ENCODE peak calls at places on chromosome 5, in eight cellular contexts. H is erythroblast, B is GM12891, S is upper lobe of left lung, F is esophagus squamous epithelium, E is tibial nerve, D is right lobe of liver, L is H1. Z is an unnamed sample.

GRCh38 chr5:127572930-127573329 is 55.5 kb downstream of the PRRC1 start:
- DNase-seq in E (no peak), B (no peak), H (no peak), S (no peak), D (no peak), F (no peak), L (no peak), Z (no peak)

GRCh38 chr5:113749334-113749733 is 235.8 kb downstream of the YTHDC2 start:
- DNase-seq in D (no peak), S (no peak), L (no peak), E (no peak), B (no peak), H (no peak), F (no peak), Z (no peak)

GRCh38 chr5:80134879-80135278 is 99.7 kb downstream of the THBS4 start:
- DNase-seq in D (no peak), H (no peak), B (no peak), F (no peak), L (no peak), E (no peak), S (no peak), Z (no peak)

GRCh38 chr5:154418344-154418820 is 27.4 kb upstream of the SAP30L start:
- DNase-seq in L (no peak), B (no peak), F (no peak), D (no peak), H (no peak), E (no peak), S (no peak), Z (no peak)

GRCh38 chr5:93581738-93582414 is 857 bp upstream of the NR2F1-AS1 start:
- DNase-seq in B (no peak), D (no peak), H (peak), L (no peak), E (no peak), F (no peak), S (no peak), Z (no peak)

GRCh38 chr5:10279925-10280720 is 27.6 kb downstream of the CMBL start:
- DNase-seq in B (no peak), L (no peak), S (no peak), H (no peak), D (no peak), F (no peak), E (no peak), Z (no peak)

GRCh38 chr5:1212271-1212670 is 10.9 kb downstream of the SLC6A19 start:
- DNase-seq in E (no peak), S (peak), D (no peak), H (no peak), F (no peak), B (no peak), L (no peak), Z (no peak)

GRCh38 chr5:147317978-147318684 is 83.3 kb downstream of the STK32A start:
- DNase-seq in L (no peak), E (no peak), S (no peak), B (no peak), H (no peak), D (no peak), F (no peak), Z (no peak)

GRCh38 chr5:138000102-138000723 is 32.7 kb downstream of the FAM13B start:
- DNase-seq in D (no peak), E (no peak), F (no peak), S (no peak), L (no peak), B (no peak), H (peak), Z (peak)

GRCh38 chr5:163357636-163358035 is 79.8 kb upstream of the CCNG1 start:
- DNase-seq in E (no peak), B (no peak), S (no peak), D (no peak), L (no peak), H (no peak), F (no peak), Z (no peak)

GRCh38 chr5:61640631-61641030 is 308.6 kb downstream of the ZSWIM6 start:
- DNase-seq in B (no peak), S (no peak), L (no peak), E (no peak), H (no peak), D (no peak), F (no peak), Z (no peak)

GRCh38 chr5:163459465-163459887 is 426 bp downstream of the NUDCD2 start:
- DNase-seq in F (no peak), E (no peak), B (no peak), S (no peak), H (no peak), D (no peak), L (no peak), Z (no peak)

GRCh38 chr5:8458038-8458383 is 589.1 kb downstream of the MTRR start:
- DNase-seq in F (no peak), D (no peak), B (no peak), E (no peak), H (peak), S (no peak), L (no peak), Z (no peak)

GRCh38 chr5:57750891-57751290 is 268.3 kb upstream of the ACTBL2 start:
- DNase-seq in D (no peak), F (no peak), L (no peak), H (no peak), S (peak), B (no peak), E (no peak), Z (no peak)

GRCh38 chr5:8861764-8862163 is 684.1 kb downstream of the SEMA5A start:
- DNase-seq in H (no peak), F (no peak), S (no peak), E (no peak), L (no peak), D (no peak), B (no peak), Z (no peak)

GRCh38 chr5:116585227-116585626 is 10.6 kb upstream of the SEMA6A start:
- DNase-seq in F (no peak), L (no peak), E (no peak), B (no peak), S (no peak), H (no peak), D (no peak), Z (no peak)

GRCh38 chr5:41921166-41921565 is 3.9 kb upstream of the FBXO4 start:
- DNase-seq in B (no peak), L (no peak), H (no peak), F (no peak), S (no peak), E (no peak), D (no peak), Z (no peak)

GRCh38 chr5:96084874-96085545 is 123.4 kb upstream of the ELL2 start:
- DNase-seq in S (no peak), F (no peak), L (no peak), D (no peak), E (no peak), B (no peak), H (no peak), Z (no peak)

GRCh38 chr5:131640043-131640856 is 5.2 kb upstream of the RAPGEF6 start:
- DNase-seq in L (no peak), H (peak), S (no peak), F (no peak), B (no peak), D (no peak), E (no peak), Z (no peak)

GRCh38 chr5:84290161-84290560 is 94.5 kb downstream of the EDIL3 start:
- DNase-seq in E (no peak), L (no peak), F (no peak), H (no peak), B (no peak), S (no peak), D (no peak), Z (no peak)

GRCh38 chr5:143200781-143201398 is 202.6 kb downstream of the NR3C1 start:
- DNase-seq in S (no peak), D (peak), L (no peak), B (no peak), E (no peak), H (peak), F (no peak), Z (peak)

GRCh38 chr5:150499437-150499956 is 8.4 kb upstream of the NDST1 start:
- DNase-seq in D (no peak), S (no peak), H (peak), F (no peak), B (no peak), E (no peak), L (no peak), Z (no peak)

GRCh38 chr5:60883229-60883628 is 39.2 kb upstream of the ELOVL7 start:
- DNase-seq in S (no peak), D (no peak), B (no peak), E (no peak), L (no peak), H (peak), F (no peak), Z (no peak)

GRCh38 chr5:143428738-143429420 is 25.4 kb upstream of the NR3C1 start:
- DNase-seq in F (no peak), H (no peak), D (no peak), E (no peak), L (no peak), S (no peak), B (no peak), Z (no peak)

GRCh38 chr5:13957032-13957645 is 12.7 kb upstream of the DNAH5 start:
- DNase-seq in S (no peak), B (no peak), F (no peak), D (no peak), L (no peak), E (no peak), H (peak), Z (no peak)

GRCh38 chr5:158471179-158471924 is 612.4 kb upstream of the CLINT1 start:
- DNase-seq in F (no peak), H (no peak), D (peak), B (no peak), L (no peak), S (no peak), E (no peak), Z (no peak)

GRCh38 chr5:107604990-107605389 is 65.7 kb downstream of the EFNA5 start:
- DNase-seq in S (no peak), D (no peak), L (no peak), E (no peak), B (no peak), H (no peak), F (no peak), Z (no peak)

GRCh38 chr5:9852686-9853085 is 222.5 kb upstream of the TAS2R1 start:
- DNase-seq in S (no peak), D (no peak), B (no peak), L (no peak), F (no peak), E (no peak), H (no peak), Z (no peak)

GRCh38 chr5:142527234-142527633 is 158.7 kb downstream of the FGF1 start:
- DNase-seq in D (no peak), H (no peak), E (no peak), S (no peak), L (no peak), F (no peak), B (no peak), Z (no peak)

GRCh38 chr5:95975703-95976102 is 14.1 kb upstream of the ELL2 start:
- DNase-seq in F (no peak), E (no peak), H (peak), B (no peak), L (no peak), D (no peak), S (no peak), Z (no peak)

GRCh38 chr5:134004626-134005414 is at the start of gene VDAC1:
- DNase-seq in F (no peak), S (peak), E (peak), L (no peak), H (peak), B (peak), D (peak), Z (peak)
- TF ChIP-seq POLR2A in F (no peak), S (peak), E (peak), L (peak), H (peak), B (no peak), D (peak), Z (no peak)

DNA sequence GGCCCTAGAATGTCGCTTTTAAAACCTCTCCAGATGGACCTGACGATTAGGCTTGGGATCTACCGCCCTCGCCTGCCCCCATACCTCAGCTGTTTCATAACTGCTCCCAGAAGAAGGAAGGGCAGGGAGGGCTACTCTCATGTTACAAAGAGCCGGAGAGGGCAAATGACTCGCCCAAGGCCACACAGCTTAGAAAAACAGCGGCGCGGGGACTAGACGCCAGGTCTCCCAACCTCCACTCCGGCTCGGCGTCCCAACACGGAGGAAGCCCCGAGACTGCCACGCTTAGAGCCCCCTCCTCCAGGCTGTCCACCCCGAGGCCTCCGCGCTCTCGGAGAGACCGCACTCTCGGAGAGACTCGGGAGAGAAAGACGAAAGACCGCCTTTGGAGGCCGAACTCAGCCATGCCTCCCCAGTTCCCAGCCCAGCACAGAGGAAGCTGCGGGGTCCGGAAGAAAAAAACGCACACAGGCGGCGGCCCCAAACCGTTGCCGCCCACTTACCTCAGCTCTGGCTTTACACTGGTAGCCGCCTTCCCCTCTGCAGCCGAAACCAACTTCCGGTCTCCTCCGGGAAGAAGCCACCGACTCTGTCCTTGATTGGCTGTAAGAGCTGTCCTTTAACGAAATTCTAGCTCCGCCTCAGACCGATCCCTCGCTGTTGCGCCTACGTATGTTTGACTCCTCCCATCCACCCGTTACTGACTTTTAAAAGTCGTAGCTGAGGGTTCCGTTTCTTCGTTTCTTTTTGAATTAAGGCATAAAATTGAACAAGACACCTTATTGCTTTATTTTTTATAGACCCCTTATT is at the start of gene MED7:
- DNase-seq in F (peak), L (peak), E (peak), B (peak), D (peak), S (peak), H (peak), Z (peak)
- TF ChIP-seq POLR2A in F (no peak), L (peak), E (peak), B (peak), D (peak), S (peak), H (peak), Z (peak)

GRCh38 chr5:175872287-175873089 is 1.1 kb downstream of the CPLX2 start:
- DNase-seq in S (peak), D (peak), B (no peak), L (no peak), H (no peak), E (no peak), F (no peak), Z (no peak)
- TF ChIP-seq POLR2A in S (no peak), D (no peak), B (no peak), L (no peak), H (no peak), E (no peak), F (no peak), Z (no peak)

DNA sequence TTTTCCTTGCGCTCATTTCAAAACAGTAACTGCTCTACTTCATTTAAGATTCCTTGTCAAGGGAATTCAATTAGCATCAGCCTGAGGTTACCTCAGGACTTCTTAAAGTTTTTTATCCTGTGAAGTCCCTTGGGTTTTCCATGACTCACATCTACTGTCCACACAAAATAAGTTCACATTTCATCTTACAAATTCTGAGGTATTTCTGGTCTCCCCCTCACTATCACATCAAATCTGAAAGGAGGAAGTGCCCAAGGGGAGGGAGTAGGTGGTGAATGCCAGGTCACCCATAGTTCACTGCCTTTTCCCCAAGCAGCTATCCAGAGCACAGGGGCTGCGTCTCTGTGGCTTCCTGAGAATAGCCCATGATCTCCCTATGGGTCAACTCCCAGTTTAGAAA is 227.1 kb upstream of the NREP start:
- DNase-seq in F (no peak), H (no peak), E (no peak), L (no peak), D (no peak), B (no peak), S (no peak), Z (peak)
- TF ChIP-seq POLR2A in F (no peak), H (no peak), E (no peak), L (no peak), D (no peak), B (no peak), S (no peak), Z (no peak)

GRCh38 chr5:180646963-180647305 is 2.5 kb downstream of the FLT4 start:
- DNase-seq in L (no peak), E (no peak), S (no peak), F (no peak), B (no peak), D (no peak), H (no peak), Z (no peak)
- TF ChIP-seq POLR2A in L (no peak), E (no peak), S (no peak), F (no peak), B (no peak), D (no peak), H (no peak), Z (no peak)

GRCh38 chr5:6454628-6455053 is 6.0 kb downstream of the UBE2QL1 start:
- DNase-seq in B (no peak), L (no peak), F (no peak), H (no peak), E (no peak), D (no peak), S (no peak), Z (no peak)
- TF ChIP-seq POLR2A in B (no peak), L (no peak), F (no peak), H (no peak), E (no peak), D (no peak), S (no peak), Z (no peak)